ENCODE peak calls at places on chromosomes 12 and 14, in eight cellular contexts. E is ELF-1; K is stimulated activated CD4-positive, alpha-beta T cell treated with anti-CD3 and anti-CD28 coated beads, TNF-alpha, amount 100 ng/mL, for 48 hours; T is kidney epithelial cell; A is globus pallidus; D is pancreas; P is pons; L is GM13977. H is an unnamed sample.

GRCh38 chr14:102849522-102850379 is 72.5 kb downstream of the TRAF3 start:
- DNase-seq in L (no peak), D (no peak), E (no peak), P (peak), K (no peak), A (peak), T (no peak), H (no peak)

GRCh38 chr14:99774526-99775307 is 18.5 kb upstream of the EML1 start:
- DNase-seq in A (no peak), P (no peak), D (no peak), T (no peak), L (no peak), E (no peak), K (no peak), H (no peak)

GRCh38 chr12:101968770-101969169 is 91.4 kb downstream of the DRAM1 start:
- DNase-seq in P (no peak), K (no peak), T (no peak), L (no peak), A (no peak), D (no peak), E (no peak), H (no peak)

GRCh38 chr14:30564868-30565248 is 5.9 kb downstream of the G2E3 start:
- DNase-seq in L (no peak), D (no peak), T (no peak), E (no peak), P (no peak), A (no peak), K (no peak), H (no peak)

GRCh38 chr12:122326597-122326996 is 60.3 kb upstream of the VPS33A start:
- DNase-seq in E (no peak), A (no peak), P (no peak), L (no peak), K (no peak), D (no peak), T (peak), H (peak)

GRCh38 chr12:7628401-7628961 is 37.2 kb downstream of the APOBEC1 start:
- DNase-seq in K (no peak), L (no peak), E (peak), D (peak), P (no peak), A (no peak), T (no peak), H (no peak)

GRCh38 chr14:23009939-23010718 is at the start of gene C14orf93:
- DNase-seq in K (peak), E (peak), A (peak), D (peak), P (peak), T (no peak), L (peak), H (peak)

GRCh38 chr14:104885031-104885972 is 20.2 kb downstream of the CEP170B start:
- DNase-seq in E (no peak), L (no peak), K (no peak), A (no peak), P (no peak), D (peak), T (no peak), H (no peak)

GRCh38 chr12:22282283-22282682 is 52.2 kb downstream of the ST8SIA1 start:
- DNase-seq in A (no peak), D (no peak), L (no peak), K (no peak), E (no peak), T (peak), P (no peak), H (no peak)

GRCh38 chr12:28974166-28974565 is 174.9 kb upstream of the FAR2 start:
- DNase-seq in P (no peak), T (no peak), D (no peak), A (no peak), L (no peak), K (no peak), E (no peak), H (no peak)

GRCh38 chr12:108495823-108496579 is 19.1 kb upstream of the FICD start:
- DNase-seq in K (no peak), A (no peak), L (no peak), E (no peak), D (no peak), P (no peak), T (no peak), H (no peak)

GRCh38 chr12:111692575-111693210 is 6.8 kb downstream of the ACAD10 start:
- DNase-seq in P (no peak), K (no peak), A (no peak), T (no peak), L (no peak), E (peak), D (peak), H (no peak)

GRCh38 chr14:104462651-104463630 is 116.6 kb upstream of the C14orf180 start:
- DNase-seq in E (no peak), A (no peak), L (no peak), T (no peak), K (no peak), P (no peak), D (no peak), H (no peak)

GRCh38 chr12:128850400-128850799 is 2.9 kb upstream of the GLT1D1 start:
- DNase-seq in L (no peak), D (no peak), P (no peak), E (no peak), T (no peak), A (no peak), K (no peak), H (no peak)

GRCh38 chr14:37985826-37986470 is 221.8 kb upstream of the SSTR1 start:
- DNase-seq in D (no peak), T (no peak), P (peak), L (no peak), A (peak), E (peak), K (peak), H (peak)

GRCh38 chr12:87596636-87597035 is 432.6 kb downstream of the C12orf50 start:
- DNase-seq in A (no peak), D (no peak), E (no peak), K (no peak), P (no peak), T (no peak), L (no peak), H (no peak)

GRCh38 chr12:42144174-42144423 is 575 bp downstream of the GXYLT1 start:
- DNase-seq in E (peak), A (no peak), L (peak), D (no peak), K (no peak), T (no peak), P (no peak), H (peak)

GRCh38 chr12:117019866-117020265 is 79.3 kb downstream of the TESC start:
- DNase-seq in K (no peak), D (no peak), T (no peak), A (no peak), E (no peak), L (no peak), P (no peak), H (no peak)

GRCh38 chr12:13044859-13045384 is 741 bp downstream of the FAM234B start:
- DNase-seq in T (no peak), A (no peak), E (no peak), D (no peak), P (no peak), L (no peak), K (no peak), H (no peak)

GRCh38 chr12:8947737-8948136 is 1.7 kb downstream of the M6PR start:
- DNase-seq in K (no peak), A (no peak), L (no peak), D (no peak), E (no peak), T (no peak), P (no peak), H (no peak)

GRCh38 chr14:61256826-61257468 is 24.2 kb downstream of the TMEM30B start:
- DNase-seq in D (no peak), P (no peak), A (no peak), E (no peak), K (no peak), T (no peak), L (no peak), H (no peak)

GRCh38 chr14:34482463-34482862 is 20.4 kb upstream of the SPTSSA start:
- DNase-seq in E (no peak), P (no peak), T (no peak), K (no peak), D (no peak), A (no peak), L (no peak), H (no peak)

GRCh38 chr12:110689002-110689600 is at the start of gene HVCN1:
- DNase-seq in K (peak), T (no peak), L (peak), P (no peak), E (no peak), D (no peak), A (no peak), H (peak)

GRCh38 chr14:81275995-81276698 is 55.4 kb upstream of the GTF2A1 start:
- DNase-seq in L (peak), T (no peak), K (no peak), D (no peak), A (no peak), E (no peak), P (no peak), H (no peak)

GRCh38 chr12:13799574-13799973 is 181.8 kb downstream of the GRIN2B start:
- DNase-seq in D (no peak), A (no peak), L (no peak), K (no peak), P (no peak), T (no peak), E (peak), H (no peak)

GRCh38 chr14:34439090-34439489 is 22.9 kb downstream of the SPTSSA start:
- DNase-seq in K (no peak), L (no peak), A (no peak), P (no peak), T (no peak), D (no peak), E (no peak), H (no peak)

GRCh38 chr12:103712191-103712590 is 125.1 kb downstream of the STAB2 start:
- DNase-seq in T (no peak), A (peak), L (no peak), K (no peak), E (no peak), D (no peak), P (no peak), H (no peak)

GRCh38 chr14:23160924-23161522 is 22.4 kb downstream of the SLC7A8 start:
- DNase-seq in K (no peak), L (no peak), P (no peak), A (no peak), E (peak), D (no peak), T (peak), H (peak)

GRCh38 chr12:76143343-76144252 is 59.1 kb upstream of the NAP1L1 start:
- DNase-seq in A (no peak), P (no peak), D (no peak), K (no peak), E (no peak), T (no peak), L (peak), H (no peak)

GRCh38 chr12:12655061-12655460 is 40.9 kb downstream of the GPR19 start:
- DNase-seq in A (no peak), L (no peak), K (no peak), E (no peak), T (no peak), D (no peak), P (no peak), H (no peak)

GRCh38 chr14:85519661-85520305 is 10.2 kb upstream of the FLRT2 start:
- DNase-seq in K (no peak), A (no peak), E (no peak), P (no peak), T (no peak), L (no peak), D (no peak), H (peak)

GRCh38 chr12:96261557-96261956 is 67.4 kb downstream of the ELK3 start:
- DNase-seq in P (no peak), K (no peak), D (no peak), L (no peak), A (no peak), T (no peak), E (no peak), H (no peak)

GRCh38 chr14:74941676-74942097 is 13.7 kb downstream of the PGF start:
- DNase-seq in L (peak), T (no peak), E (no peak), D (no peak), A (peak), P (peak), K (peak), H (no peak)

GRCh38 chr14:104680056-104680805 is 9.2 kb upstream of the INF2 start:
- DNase-seq in E (peak), L (no peak), D (peak), T (peak), P (no peak), K (no peak), A (no peak), H (no peak)

H was measured in left kidney.